ENCODE peak calls at places on chromosomes 2 and 18, in four cellular contexts. V is IMR-90, Z is ovary, P is breast epithelium. B is an unnamed sample. For H3K27me3, the result is how much of the 10 kb centered on the place peaks cover.

GRCh38 chr2:177665948-177666347 is 273.4 kb downstream of the AGPS start:
- DNase-seq in Z (no peak), P (no peak), V (no peak), B (no peak)

GRCh38 chr2:104820126-104820525 is 33.8 kb upstream of the POU3F3 start:
- DNase-seq in V (no peak), P (no peak), Z (no peak), B (no peak)

GRCh38 chr2:156436477-156437085 is 402 bp downstream of the GPD2 start:
- DNase-seq in P (no peak), V (peak), Z (no peak), B (no peak)

GRCh38 chr18:35241523-35241804 is 630 bp downstream of the ZNF397 start:
- DNase-seq in P (no peak), Z (no peak), V (no peak), B (no peak)

GRCh38 chr2:29000954-29001353 is 19.9 kb downstream of the TOGARAM2 start:
- DNase-seq in P (no peak), Z (no peak), V (no peak), B (no peak)

GRCh38 chr18:48983793-48984437 is 33.1 kb upstream of the SMAD7 start:
- DNase-seq in Z (no peak), V (peak), P (no peak), B (no peak)

GRCh38 chr18:53757346-53757745 is 467.1 kb downstream of the MBD2 start:
- DNase-seq in V (no peak), Z (no peak), P (no peak), B (peak)

GRCh38 chr18:59070181-59070912 is 69.3 kb upstream of the SEC11C start:
- DNase-seq in P (peak), Z (peak), V (peak), B (peak)

GRCh38 chr2:108449410-108450200 is 599 bp downstream of the GCC2 start:
- DNase-seq in Z (peak), V (peak), P (no peak), B (peak)

GRCh38 chr2:57959380-57959779 is 87.2 kb upstream of the VRK2 start:
- DNase-seq in Z (no peak), P (no peak), V (no peak), B (no peak)

GRCh38 chr18:55224086-55224625 is 264.9 kb upstream of the CCDC68 start:
- DNase-seq in Z (no peak), P (no peak), V (peak), B (peak)

GRCh38 chr2:226611944-226612318 is 187.7 kb downstream of the IRS1 start:
- DNase-seq in V (peak), P (no peak), Z (no peak), B (no peak)

GRCh38 chr2:144268036-144268678 is 251.8 kb downstream of the ZEB2 start:
- DNase-seq in V (no peak), Z (no peak), P (no peak), B (no peak)

GRCh38 chr2:173580869-173581268 is 226.2 kb downstream of the CDCA7 start:
- DNase-seq in P (no peak), Z (no peak), V (no peak), B (no peak)

GRCh38 chr2:231708773-231709635 is 679 bp downstream of the PTMA start:
- DNase-seq in Z (peak), P (peak), V (peak), B (peak)

GRCh38 chr2:62195421-62196277 is at the start of gene B3GNT2:
- DNase-seq in V (peak), Z (peak), P (peak), B (peak)

GRCh38 chr2:118097657-118098056 is 9.4 kb downstream of the INSIG2 start:
- DNase-seq in V (peak), P (no peak), Z (no peak), B (no peak)

GRCh38 chr2:17879137-17879912 is 858 bp downstream of the KCNS3 start:
- DNase-seq in P (peak), Z (no peak), V (peak), B (peak)

GRCh38 chr18:48973731-48974130 is 23.0 kb upstream of the SMAD7 start:
- DNase-seq in Z (no peak), P (no peak), V (peak), B (no peak)

GRCh38 chr2:35454966-35455638 is 900.5 kb upstream of the CRIM1 start:
- DNase-seq in P (no peak), Z (no peak), V (no peak), B (peak)

GRCh38 chr2:11227595-11227994 is 72.3 kb downstream of the SLC66A3 start:
- DNase-seq in V (no peak), Z (no peak), P (no peak), B (no peak)

GRCh38 chr2:157498501-157498900 is 54.6 kb upstream of the CYTIP start:
- DNase-seq in Z (no peak), P (no peak), V (no peak), B (no peak)

DNA sequence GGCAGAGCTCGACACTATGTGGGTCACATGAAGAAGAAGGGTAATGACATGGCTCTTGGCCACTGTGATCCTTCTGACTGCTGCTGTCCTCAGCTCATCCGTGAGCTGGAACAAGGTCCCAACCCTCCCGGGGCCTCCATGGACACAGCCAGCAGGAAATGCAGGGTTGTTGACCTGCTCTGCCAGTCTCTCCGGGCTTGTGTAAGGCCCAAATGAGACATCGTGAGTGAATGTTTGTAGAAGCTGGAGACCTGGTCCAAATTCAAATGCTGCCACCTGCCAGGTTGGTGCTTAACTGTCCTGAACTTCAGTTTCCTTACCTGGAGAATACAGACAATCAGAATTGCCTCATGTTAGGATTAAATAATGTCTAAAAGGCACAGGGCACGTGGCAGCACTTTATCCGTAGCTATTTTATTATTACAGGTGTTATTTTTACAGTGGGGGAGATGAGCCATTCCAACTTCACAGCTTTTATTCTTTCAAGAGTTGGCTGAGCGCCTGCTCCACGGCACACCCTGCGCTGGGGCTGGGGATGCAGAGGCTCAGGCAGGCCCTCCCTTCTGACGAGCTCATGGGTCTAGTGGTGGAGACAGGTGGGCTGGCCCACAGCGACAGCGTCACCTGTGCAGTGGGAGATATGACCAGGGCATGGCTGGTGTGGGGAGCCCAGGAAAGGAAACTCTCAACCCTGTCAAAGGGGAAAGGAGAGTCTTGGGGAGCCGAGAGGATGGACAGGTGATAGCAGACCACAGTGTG is 15.1 kb downstream of the ARHGEF4 start:
- DNase-seq in Z (no peak), P (no peak), V (no peak), B (no peak)
- TF ChIP-seq CTCF in Z (no peak), P (no peak), V (no peak), B (no peak)

DNA sequence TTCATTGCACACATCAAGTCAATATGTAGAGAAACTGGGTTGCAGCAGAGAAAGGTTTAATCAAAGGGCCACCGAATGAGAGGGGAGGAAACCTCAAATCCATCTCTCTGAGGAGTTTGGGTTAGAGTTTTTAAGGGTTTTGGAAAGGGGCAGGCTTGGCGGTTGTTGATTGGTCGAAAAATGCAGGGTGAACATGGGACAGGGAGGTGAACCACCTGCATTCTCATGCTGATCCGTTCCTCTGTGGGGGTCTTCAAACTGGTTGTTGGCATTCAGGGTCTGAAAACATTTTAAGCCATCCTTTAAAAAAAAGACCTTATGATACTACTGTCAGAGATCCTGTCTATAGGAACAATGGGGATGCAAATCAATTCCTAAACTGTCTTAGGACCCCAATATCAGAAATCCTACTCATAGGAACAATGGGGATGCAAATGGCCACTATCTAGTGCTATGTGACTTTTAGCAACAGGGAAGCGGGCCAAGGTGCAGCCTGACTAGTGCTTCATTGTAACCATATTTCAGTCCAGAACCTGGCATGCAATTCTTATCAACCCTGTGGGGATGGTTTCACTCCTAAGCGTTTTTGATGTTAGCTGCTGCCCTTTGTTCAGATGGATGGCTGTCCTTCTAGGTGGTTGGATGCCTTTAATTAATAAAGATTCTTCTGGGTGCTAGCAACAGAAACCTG is 120.1 kb upstream of the MGAT5 start:
- DNase-seq in V (no peak), Z (no peak), P (no peak), B (no peak)
- H3K4me3 ChIP-seq in V (no peak), Z (no peak), P (no peak), B (no peak)

DNA sequence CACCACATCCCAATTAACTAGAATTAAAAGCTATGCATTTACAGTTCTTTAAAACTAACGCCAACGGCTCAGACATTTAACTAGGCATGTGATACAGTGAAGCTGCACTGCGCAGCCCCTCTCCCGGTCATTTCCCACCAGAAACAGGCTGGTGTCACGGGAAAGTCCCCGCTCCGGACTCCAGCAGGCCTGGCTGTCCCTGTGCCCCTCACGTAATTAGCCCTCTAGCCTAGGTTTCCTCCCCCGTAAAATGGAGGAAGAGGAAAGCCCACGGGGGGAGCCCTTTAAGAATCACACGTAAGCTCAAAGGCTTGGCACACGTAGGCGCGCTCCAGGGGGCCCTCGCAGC is 47.9 kb downstream of the KCNIP3 start:
- DNase-seq in P (no peak), Z (no peak), V (no peak), B (no peak)
- H3K27me3 ChIP-seq in P (under half), Z (under half), V (under half), B (under half)

GRCh38 chr2:38523728-38524437 is 78.8 kb downstream of the HNRNPLL start:
- DNase-seq in P (no peak), V (no peak), Z (no peak), B (no peak)
- TF ChIP-seq CTCF in P (no peak), V (no peak), Z (no peak), B (peak)

GRCh38 chr2:219629976-219630695 is 2.7 kb downstream of the SLC4A3 start:
- DNase-seq in V (no peak), Z (peak), P (no peak), B (peak)
- H3K4me3 ChIP-seq in V (no peak), Z (no peak), P (no peak), B (no peak)

GRCh38 chr2:238851751-238852150 is 3.9 kb downstream of the TWIST2 start:
- DNase-seq in V (no peak), P (no peak), Z (no peak), B (no peak)

GRCh38 chr2:238851026-238851425 is 3.1 kb downstream of the TWIST2 start:
- DNase-seq in Z (no peak), V (no peak), P (no peak), B (no peak)

GRCh38 chr2:238853724-238854123 is 5.8 kb downstream of the TWIST2 start:
- DNase-seq in P (no peak), V (no peak), Z (no peak), B (no peak)

GRCh38 chr2:238853218-238853617 is 5.3 kb downstream of the TWIST2 start:
- DNase-seq in P (no peak), V (no peak), Z (no peak), B (no peak)

DNA sequence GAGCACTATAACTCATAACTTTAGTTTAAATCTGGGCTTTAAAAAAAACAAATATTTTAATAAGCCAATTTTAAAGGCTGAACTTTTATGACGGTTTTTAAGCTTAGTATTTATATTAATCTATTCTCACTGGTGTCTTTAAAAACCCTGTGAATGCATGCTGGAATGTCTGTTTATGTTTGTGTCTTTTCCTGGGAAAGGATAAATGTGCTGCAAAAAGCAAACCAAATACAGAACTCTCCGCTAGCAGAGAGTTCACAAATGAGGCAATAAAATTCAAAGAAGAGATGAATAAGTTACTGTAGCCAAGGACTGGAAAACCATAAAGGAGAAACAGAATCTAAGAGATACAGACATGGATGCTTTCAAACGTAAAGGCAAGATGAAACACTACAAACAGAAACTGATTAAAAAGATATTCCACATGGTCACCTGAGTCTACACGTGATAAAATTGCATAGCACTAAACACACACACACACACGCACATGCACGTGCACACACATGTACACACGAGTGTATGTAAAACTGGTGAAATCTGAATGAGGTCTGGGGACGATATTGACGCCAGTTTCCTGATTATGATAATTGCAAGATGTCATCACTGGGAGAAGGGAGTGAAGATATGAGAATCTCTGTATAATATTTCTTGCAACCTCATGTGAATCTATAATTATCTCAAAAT is 4.4 kb downstream of the TWIST2 start:
- DNase-seq in V (peak), P (no peak), Z (no peak), B (no peak)
- H3K27me3 ChIP-seq in V (under half), P (under half), Z (under half), B (under half)

DNA sequence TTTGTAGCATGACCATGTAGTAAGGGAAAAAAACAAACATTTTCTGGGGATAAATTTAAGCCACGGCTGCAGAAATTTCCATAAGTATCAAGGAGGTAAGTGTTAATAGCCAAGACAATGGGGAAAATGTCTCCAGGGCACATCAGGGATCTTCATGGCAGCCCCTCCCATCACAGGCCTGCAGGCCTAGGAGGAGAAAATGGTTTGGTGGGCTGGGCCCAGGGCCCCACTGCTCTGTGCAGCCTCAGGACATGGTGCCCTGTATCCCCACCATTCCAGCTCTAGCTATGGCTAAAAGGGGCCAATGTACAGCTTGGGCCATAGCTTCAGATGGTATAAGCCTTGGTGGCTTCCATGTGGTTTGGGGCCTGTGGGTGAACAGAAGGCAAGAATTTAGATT is 271.8 kb downstream of the PID1 start:
- DNase-seq in P (no peak), Z (no peak), V (no peak), B (no peak)
- TF ChIP-seq CTCF in P (no peak), Z (no peak), V (no peak), B (no peak)

GRCh38 chr2:32379352-32379751 is 22.5 kb downstream of the BIRC6 start:
- DNase-seq in V (no peak), Z (no peak), P (no peak), B (no peak)
- H3K4me3 ChIP-seq in V (no peak), Z (no peak), P (no peak), B (no peak)

DNA sequence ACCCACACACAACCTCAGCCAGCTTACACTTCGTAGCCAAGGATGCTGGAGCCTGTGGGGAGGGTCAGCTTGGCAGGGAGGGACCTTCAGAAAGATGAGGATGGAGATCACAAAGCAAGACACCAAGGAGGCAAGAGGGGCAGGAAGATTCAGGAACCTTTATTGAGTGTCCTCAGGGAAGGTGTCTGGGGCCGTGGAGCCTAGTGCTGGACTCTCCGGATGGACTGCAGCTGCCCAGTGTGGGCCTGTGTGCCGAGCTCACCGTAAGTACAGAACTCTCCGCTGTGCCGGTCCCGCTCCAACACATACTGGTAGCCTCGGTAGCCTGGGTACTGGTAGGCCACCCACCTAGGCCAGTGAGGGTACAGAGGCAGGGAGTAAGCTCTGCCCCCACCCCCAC is 3.2 kb downstream of the CRYBA2 start:
- DNase-seq in V (no peak), P (no peak), Z (no peak), B (no peak)
- H3K27me3 ChIP-seq in V (half or more), P (under half), Z (under half), B (half or more)

B was measured in brain microvascular endothelial cell.